ENCODE peak calls at places on chromosomes 4 and X, in six cellular contexts. B, L, Y, K, R and U are unnamed samples. For H3K36me3, the result is how much of the 10 kb centered on the place peaks cover.

GRCh38 chr4:39133623-39134022 is 48.7 kb upstream of the WDR19 start:
- DNase-seq in B (no peak), L (no peak), K (no peak), Y (no peak), R (no peak), U (no peak)

GRCh38 chr4:3399277-3400194 is 42.2 kb upstream of the HGFAC start:
- DNase-seq in L (no peak), B (no peak), K (no peak), Y (no peak), R (no peak), U (no peak)

GRCh38 chr4:8838911-8839431 is 32.7 kb downstream of the HMX1 start:
- DNase-seq in Y (no peak), K (no peak), R (no peak), L (no peak), B (no peak), U (peak)

GRCh38 chrX:31200430-31200829 is 128.6 kb upstream of the FTHL17 start:
- DNase-seq in B (no peak), Y (no peak), K (no peak), L (no peak), R (no peak), U (no peak)

GRCh38 chr4:70706516-70706915 is 15.2 kb upstream of the RUFY3 start:
- DNase-seq in L (no peak), B (no peak), K (peak), R (no peak), Y (no peak), U (no peak)

GRCh38 chr4:25654031-25654970 is 1.4 kb upstream of the SLC34A2 start:
- DNase-seq in R (no peak), K (peak), Y (peak), B (no peak), L (no peak), U (no peak)

GRCh38 chr4:145216532-145216931 is 36.1 kb upstream of the OTUD4 start:
- DNase-seq in L (peak), B (no peak), Y (no peak), K (no peak), R (no peak), U (no peak)

GRCh38 chr4:98685225-98686045 is 27.0 kb upstream of the TSPAN5 start:
- DNase-seq in Y (no peak), L (no peak), R (no peak), B (no peak), K (no peak), U (no peak)

GRCh38 chr4:13151178-13151577 is 333.0 kb downstream of the RAB28 start:
- DNase-seq in L (peak), K (no peak), B (no peak), R (no peak), Y (no peak), U (no peak)

GRCh38 chr4:41360214-41360910 is 103.6 kb downstream of the UCHL1 start:
- DNase-seq in R (peak), K (peak), Y (peak), B (peak), L (peak), U (peak)

GRCh38 chr4:87882321-87882720 is 49.6 kb downstream of the MEPE start:
- DNase-seq in L (peak), K (no peak), R (no peak), Y (no peak), B (no peak), U (no peak)

GRCh38 chr4:67684839-67685531 is 16.0 kb downstream of the UBA6 start:
- DNase-seq in Y (no peak), K (no peak), R (no peak), L (no peak), B (no peak), U (no peak)

GRCh38 chrX:17527932-17528331 is 152.9 kb downstream of the NHS start:
- DNase-seq in Y (no peak), R (no peak), K (peak), B (no peak), L (no peak), U (no peak)

DNA sequence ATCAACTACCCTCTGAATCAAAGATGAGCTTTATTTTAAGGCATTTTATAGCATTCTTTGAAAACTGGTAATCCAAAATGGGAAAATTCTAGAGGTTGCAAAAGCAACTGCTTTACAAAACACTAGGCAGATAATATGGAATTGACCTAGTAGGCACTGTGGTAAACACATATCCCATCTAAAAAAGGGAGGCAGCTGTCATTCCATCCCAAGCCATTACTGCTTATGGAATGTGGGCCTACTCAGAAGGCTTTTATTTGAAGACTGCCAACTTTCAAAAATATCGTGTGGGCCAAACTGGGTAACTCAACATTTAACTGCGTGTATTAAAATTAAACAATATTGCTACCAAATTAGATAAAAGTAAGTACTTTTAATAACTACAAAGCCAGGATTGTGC is 19.3 kb downstream of the UBE2D3 start:
- DNase-seq in L (no peak), K (no peak), B (no peak), R (no peak), Y (no peak), U (no peak)
- H3K27ac ChIP-seq in L (no peak), K (no peak), B (no peak), R (no peak), Y (no peak), U (no peak)

GRCh38 chr4:29970626-29971025 is 749.5 kb upstream of the PCDH7 start:
- DNase-seq in L (peak), R (no peak), B (peak), Y (peak), K (peak), U (no peak)
- TF ChIP-seq CTCF in L (peak), R (no peak), B (peak), Y (no peak), K (peak), U (peak)

GRCh38 chr4:139859876-139860275 is 194.3 kb downstream of the MGST2 start:
- DNase-seq in K (no peak), B (no peak), Y (no peak), L (no peak), R (no peak), U (no peak)

GRCh38 chr4:139860435-139861024 is 194.9 kb downstream of the MGST2 start:
- DNase-seq in L (no peak), Y (no peak), B (no peak), K (no peak), R (no peak), U (no peak)

GRCh38 chr4:139858436-139859225 is 193.0 kb downstream of the MGST2 start:
- DNase-seq in L (no peak), Y (no peak), R (no peak), B (no peak), K (no peak), U (no peak)

GRCh38 chr4:139857021-139857420 is 191.4 kb downstream of the MGST2 start:
- DNase-seq in L (peak), B (peak), K (peak), Y (no peak), R (no peak), U (no peak)

DNA sequence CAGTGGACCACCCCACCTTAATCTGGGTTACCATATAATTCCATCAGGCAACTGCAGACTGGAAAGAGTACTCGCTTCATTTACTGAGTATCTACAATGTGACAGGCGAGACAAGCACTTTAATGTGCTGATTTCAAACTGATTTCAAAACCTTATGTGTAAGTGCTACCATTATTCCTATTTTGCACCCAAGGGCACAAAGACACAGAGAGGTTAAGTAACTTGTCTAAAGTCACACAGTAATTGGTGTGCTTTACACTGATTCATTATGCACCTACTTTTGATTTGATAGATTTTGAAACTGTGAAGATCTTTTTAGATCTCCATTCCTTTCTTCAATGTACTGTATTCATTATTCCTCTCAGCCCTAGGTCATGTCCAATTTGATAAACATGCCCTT is 192.4 kb downstream of the MGST2 start:
- DNase-seq in R (no peak), B (no peak), L (no peak), Y (no peak), K (no peak), U (no peak)
- H3K36me3 ChIP-seq in R (under half), B (under half), L (under half), Y (under half), K (under half), U (under half)

GRCh38 chr4:78647272-78647671 is 95.7 kb downstream of the ANXA3 start:
- DNase-seq in R (no peak), B (no peak), L (no peak), Y (no peak), K (no peak), U (no peak)

GRCh38 chr4:78652282-78652876 is 100.8 kb downstream of the ANXA3 start:
- DNase-seq in K (no peak), Y (no peak), B (no peak), L (no peak), R (no peak), U (no peak)

GRCh38 chr4:78651250-78651860 is 99.8 kb downstream of the ANXA3 start:
- DNase-seq in Y (no peak), R (no peak), K (no peak), B (no peak), L (no peak), U (no peak)

GRCh38 chr4:78648639-78649363 is 97.2 kb downstream of the ANXA3 start:
- DNase-seq in B (no peak), L (no peak), K (no peak), Y (no peak), R (no peak), U (no peak)

GRCh38 chr4:78650106-78651021 is 98.8 kb downstream of the ANXA3 start:
- DNase-seq in B (peak), R (no peak), Y (peak), K (no peak), L (no peak), U (no peak)
- H3K27ac ChIP-seq in B (peak), R (peak), Y (no peak), K (no peak), L (no peak), U (peak)

DNA sequence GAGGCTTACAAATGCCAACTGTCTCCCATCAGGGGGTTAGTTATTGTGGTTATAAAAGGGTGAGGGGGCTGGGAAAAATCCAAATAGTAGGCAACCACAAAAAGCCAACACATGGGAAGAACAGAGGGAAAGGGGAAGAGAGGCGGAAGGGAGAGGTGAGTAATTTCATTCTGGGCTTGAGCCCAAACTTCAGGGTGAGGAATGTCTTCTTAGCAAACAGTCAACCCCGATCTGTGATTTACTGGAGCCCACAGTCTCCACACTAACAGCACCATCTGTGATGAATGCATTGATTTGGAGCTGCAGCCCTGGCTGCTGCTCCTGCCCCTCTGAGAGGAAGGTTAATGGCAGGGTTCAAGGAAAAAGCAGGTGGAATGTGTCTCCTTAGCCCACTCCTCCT is 162.2 kb upstream of the GPR101 start:
- DNase-seq in K (no peak), B (no peak), Y (no peak), R (no peak), L (no peak), U (no peak)
- TF ChIP-seq CTCF in K (no peak), B (no peak), Y (no peak), R (no peak), L (no peak), U (no peak)

DNA sequence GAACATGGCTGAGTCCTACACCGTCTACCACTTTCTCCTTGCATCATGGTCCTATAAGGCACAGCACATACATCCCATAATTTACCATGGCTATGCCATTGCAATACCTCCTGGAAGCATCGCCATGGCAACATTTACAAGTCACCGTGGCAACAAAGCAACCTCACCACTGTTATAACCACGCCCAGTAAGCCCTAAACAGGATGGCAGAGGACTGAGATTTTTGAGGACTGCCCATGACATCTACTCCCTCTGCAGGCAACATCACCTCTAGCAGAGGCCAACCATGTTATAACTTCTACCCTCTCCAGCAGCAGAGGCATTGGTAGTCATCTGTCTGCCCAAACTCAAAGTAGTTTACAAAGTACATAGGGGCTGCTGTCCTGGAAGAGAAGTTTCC is 29.7 kb downstream of the BCOR start:
- DNase-seq in K (no peak), L (peak), B (no peak), R (no peak), Y (no peak), U (no peak)
- H3K36me3 ChIP-seq in K (under half), L (under half), B (under half), R (under half), Y (under half), U (under half)

DNA sequence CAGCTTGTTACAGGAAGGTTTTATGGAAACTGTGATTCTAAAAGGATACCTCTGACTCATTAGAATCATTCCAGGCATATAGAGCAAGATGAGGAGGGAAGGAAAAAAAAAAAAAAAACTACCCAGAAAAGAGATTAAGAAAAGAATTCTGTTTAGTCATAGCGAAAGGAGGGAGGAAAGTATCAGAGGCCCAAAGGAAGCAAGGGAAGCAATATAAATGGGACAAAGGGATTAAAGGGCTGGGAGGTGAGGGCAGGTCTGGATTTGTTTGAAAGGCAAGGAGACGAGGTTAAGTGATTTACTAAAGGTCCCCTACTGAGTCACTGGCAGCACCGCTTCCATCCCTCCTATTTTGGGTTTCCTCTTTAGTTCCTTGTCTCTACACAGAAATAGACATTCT is 88.6 kb upstream of the IL1RAPL1 start:
- DNase-seq in L (no peak), R (no peak), Y (no peak), B (peak), K (peak), U (no peak)
- H3K27ac ChIP-seq in L (no peak), R (no peak), Y (no peak), B (peak), K (no peak), U (peak)